ENCODE peak calls at places on chromosomes 12 and 14, in four cellular contexts. One of them, this sample, is unnamed.

GRCh38 chr14:36396798-36397197 is 76.4 kb upstream of the MBIP start:
- DNase-seq in HL-60: no peak
- DNase-seq in GM12878: no peak
- DNase-seq in K562: no peak
- DNase-seq in this sample: no peak

GRCh38 chr12:29612912-29613311 is 115.4 kb upstream of the OVCH1 start:
- DNase-seq in HL-60: no peak
- DNase-seq in GM12878: no peak
- DNase-seq in K562: no peak
- DNase-seq in this sample: no peak

GRCh38 chr12:43737646-43738045 is 20.9 kb downstream of the PUS7L start:
- DNase-seq in HL-60: no peak
- DNase-seq in GM12878: no peak
- DNase-seq in K562: no peak
- DNase-seq in this sample: no peak

GRCh38 chr12:68352067-68352466 is 19.9 kb upstream of the MDM1 start:
- DNase-seq in HL-60: no peak
- DNase-seq in GM12878: no peak
- DNase-seq in K562: no peak
- DNase-seq in this sample: no peak

GRCh38 chr14:34302654-34303053 is 159.4 kb downstream of the SPTSSA start:
- DNase-seq in HL-60: no peak
- DNase-seq in GM12878: no peak
- DNase-seq in K562: no peak
- DNase-seq in this sample: no peak

GRCh38 chr12:124451016-124451415 is 116.4 kb downstream of the NCOR2 start:
- DNase-seq in HL-60: no peak
- DNase-seq in GM12878: no peak
- DNase-seq in K562: no peak
- DNase-seq in this sample: no peak

GRCh38 chr12:71269199-71269598 is 111.4 kb upstream of the TSPAN8 start:
- DNase-seq in HL-60: no peak
- DNase-seq in GM12878: no peak
- DNase-seq in K562: no peak
- DNase-seq in this sample: no peak

GRCh38 chr14:22200977-22201605 is 387.9 kb downstream of the DAD1 start:
- DNase-seq in HL-60: peak
- DNase-seq in GM12878: peak
- DNase-seq in K562: peak
- DNase-seq in this sample: no peak

GRCh38 chr12:104693493-104693892 is 236.7 kb downstream of the CHST11 start:
- DNase-seq in HL-60: no peak
- DNase-seq in GM12878: no peak
- DNase-seq in K562: no peak
- DNase-seq in this sample: no peak
- TF ChIP-seq SPI1 in HL-60: no peak
- TF ChIP-seq SPI1 in GM12878: no peak
- TF ChIP-seq SPI1 in K562: no peak
- TF ChIP-seq SPI1 in this sample: no peak

DNA sequence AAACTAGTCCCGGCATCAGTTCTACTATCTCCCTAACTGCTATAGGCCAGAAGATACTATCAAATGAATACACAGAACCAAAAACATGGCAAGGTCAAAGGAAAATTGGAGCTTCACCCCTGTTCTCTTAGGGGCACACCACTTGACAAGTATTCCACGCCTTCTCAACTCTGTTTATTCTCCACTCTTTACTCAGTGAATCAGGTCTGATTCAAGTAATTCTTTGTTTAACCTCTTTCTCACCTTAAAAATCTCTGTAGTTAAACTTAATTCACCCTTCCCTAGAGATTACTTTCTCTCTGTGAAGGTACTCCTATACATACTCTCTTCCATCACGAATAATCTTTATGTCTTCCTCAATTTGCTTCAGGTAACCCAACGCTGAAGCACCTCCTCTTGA is 248.9 kb downstream of the MED13L start:
- DNase-seq in HL-60: no peak
- DNase-seq in GM12878: no peak
- DNase-seq in K562: no peak
- DNase-seq in this sample: no peak
- TF ChIP-seq SPI1 in HL-60: no peak
- TF ChIP-seq SPI1 in GM12878: no peak
- TF ChIP-seq SPI1 in K562: no peak
- TF ChIP-seq SPI1 in this sample: no peak

DNA sequence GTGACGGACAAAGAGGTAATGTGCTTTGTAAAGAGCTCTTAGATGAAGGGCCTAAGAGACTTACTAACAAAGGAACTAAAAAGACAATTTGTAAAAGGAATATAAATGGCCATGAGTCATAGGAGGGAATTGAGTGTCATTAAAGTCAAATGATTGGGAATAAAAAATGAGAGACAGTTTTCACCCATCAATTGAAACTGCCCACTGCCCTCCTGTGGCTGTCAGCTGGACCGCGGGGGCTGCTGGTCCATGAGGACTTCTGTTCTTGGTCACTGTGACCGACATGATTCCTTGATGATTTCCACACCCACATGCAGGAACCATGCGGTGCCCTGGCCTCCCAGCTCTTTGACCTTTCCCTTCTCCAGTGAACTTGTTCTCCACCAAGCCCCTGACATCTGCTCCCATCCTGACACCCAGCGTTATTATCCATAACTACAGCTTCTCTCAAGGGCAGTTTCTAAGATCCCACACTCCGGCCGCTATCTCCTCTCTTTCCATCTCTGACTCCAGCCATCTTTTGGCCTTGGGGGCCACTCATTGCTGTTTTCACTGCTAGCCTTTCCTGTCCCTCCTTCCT is 48.4 kb downstream of the C12orf75 start:
- DNase-seq in HL-60: no peak
- DNase-seq in GM12878: no peak
- DNase-seq in K562: no peak
- DNase-seq in this sample: no peak
- TF ChIP-seq SPI1 in HL-60: no peak
- TF ChIP-seq SPI1 in GM12878: no peak
- TF ChIP-seq SPI1 in K562: no peak
- TF ChIP-seq SPI1 in this sample: no peak

DNA sequence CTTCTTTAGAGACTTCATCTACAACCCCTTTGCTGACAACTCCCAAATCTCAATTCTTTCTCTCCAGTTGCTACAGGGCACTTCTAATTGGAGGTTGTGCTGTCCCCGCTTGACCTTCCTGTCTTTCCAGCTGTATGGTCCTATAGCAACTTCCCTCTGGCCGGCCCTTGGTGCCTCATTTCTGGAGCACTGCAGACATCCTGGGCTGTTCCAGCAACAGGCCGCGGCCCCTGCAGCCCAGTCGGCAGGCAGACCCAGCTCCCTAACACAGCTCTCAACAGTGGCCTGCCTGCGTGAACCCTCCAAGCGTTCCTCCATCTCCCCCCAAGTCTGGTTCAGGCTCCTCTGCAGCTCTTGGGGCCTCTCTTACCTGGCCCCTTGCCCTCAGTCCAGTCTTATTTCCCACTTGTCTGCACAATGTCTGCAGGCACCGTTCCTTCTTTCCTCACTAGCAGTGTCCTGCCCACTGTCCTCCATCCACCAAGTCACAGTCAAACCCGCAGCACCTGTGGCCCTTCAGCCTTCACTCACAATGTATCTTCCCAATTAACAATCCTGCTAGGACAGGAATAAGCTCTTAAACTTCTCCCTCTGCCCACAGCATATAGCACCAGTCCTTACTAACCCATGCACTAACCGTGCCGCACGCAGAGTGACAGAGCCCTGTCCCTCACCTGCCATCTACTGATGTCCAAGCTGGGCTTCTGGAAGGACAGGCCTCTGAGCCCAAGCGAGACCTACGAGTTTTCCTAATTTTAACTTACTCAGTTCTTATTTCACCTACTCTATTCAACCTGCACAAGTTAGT is 1.5 kb upstream of the EML1 start:
- DNase-seq in HL-60: no peak
- DNase-seq in GM12878: no peak
- DNase-seq in K562: no peak
- DNase-seq in this sample: no peak
- TF ChIP-seq SPI1 in HL-60: no peak
- TF ChIP-seq SPI1 in GM12878: no peak
- TF ChIP-seq SPI1 in K562: no peak
- TF ChIP-seq SPI1 in this sample: no peak

GRCh38 chr14:59228416-59228815 is 39.9 kb downstream of the DAAM1 start:
- DNase-seq in HL-60: no peak
- DNase-seq in GM12878: no peak
- DNase-seq in K562: no peak
- DNase-seq in this sample: no peak

GRCh38 chr14:59224341-59224740 is 35.9 kb downstream of the DAAM1 start:
- DNase-seq in HL-60: no peak
- DNase-seq in GM12878: no peak
- DNase-seq in K562: no peak
- DNase-seq in this sample: no peak

GRCh38 chr14:59229653-59230406 is 41.4 kb downstream of the DAAM1 start:
- DNase-seq in HL-60: no peak
- DNase-seq in GM12878: no peak
- DNase-seq in K562: no peak
- DNase-seq in this sample: no peak

GRCh38 chr14:59221558-59221957 is 33.1 kb downstream of the DAAM1 start:
- DNase-seq in HL-60: no peak
- DNase-seq in GM12878: no peak
- DNase-seq in K562: no peak
- DNase-seq in this sample: no peak

GRCh38 chr14:59225281-59225680 is 36.8 kb downstream of the DAAM1 start:
- DNase-seq in HL-60: no peak
- DNase-seq in GM12878: no peak
- DNase-seq in K562: no peak
- DNase-seq in this sample: no peak
- TF ChIP-seq SPI1 in HL-60: no peak
- TF ChIP-seq SPI1 in GM12878: no peak
- TF ChIP-seq SPI1 in K562: no peak
- TF ChIP-seq SPI1 in this sample: no peak

DNA sequence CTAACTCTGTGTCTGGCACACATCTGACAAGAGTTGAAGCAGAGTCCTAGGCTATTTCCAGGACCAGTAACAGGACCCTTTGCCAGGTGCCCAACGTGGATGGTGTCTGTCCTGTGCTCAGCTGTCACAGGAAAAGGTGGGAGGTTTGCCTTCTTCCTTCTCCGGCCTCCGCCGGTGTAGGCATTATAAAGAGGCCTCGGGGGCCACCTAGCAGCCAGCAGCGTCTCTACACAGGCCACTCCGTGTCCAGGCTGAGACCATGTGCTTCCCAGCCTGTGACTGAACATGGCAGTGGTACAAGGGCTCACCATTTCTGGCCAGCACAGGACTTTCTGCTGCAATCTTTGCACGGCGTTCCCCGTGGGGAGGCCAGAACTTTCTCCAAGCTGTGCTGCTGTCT is 60.7 kb upstream of the GPATCH2L start:
- DNase-seq in HL-60: no peak
- DNase-seq in GM12878: no peak
- DNase-seq in K562: peak
- DNase-seq in this sample: peak
- TF ChIP-seq SPI1 in HL-60: no peak
- TF ChIP-seq SPI1 in GM12878: no peak
- TF ChIP-seq SPI1 in K562: no peak
- TF ChIP-seq SPI1 in this sample: no peak

GRCh38 chr14:66114071-66114470 is 372.1 kb upstream of the CCDC196 start:
- DNase-seq in HL-60: no peak
- DNase-seq in GM12878: no peak
- DNase-seq in K562: no peak
- DNase-seq in this sample: no peak

GRCh38 chr14:66121859-66122258 is 364.3 kb upstream of the CCDC196 start:
- DNase-seq in HL-60: no peak
- DNase-seq in GM12878: no peak
- DNase-seq in K562: no peak
- DNase-seq in this sample: no peak

GRCh38 chr14:66119805-66120204 is 366.4 kb upstream of the CCDC196 start:
- DNase-seq in HL-60: no peak
- DNase-seq in GM12878: no peak
- DNase-seq in K562: no peak
- DNase-seq in this sample: no peak

GRCh38 chr14:66120402-66120801 is 365.8 kb upstream of the CCDC196 start:
- DNase-seq in HL-60: no peak
- DNase-seq in GM12878: no peak
- DNase-seq in K562: no peak
- DNase-seq in this sample: no peak

DNA sequence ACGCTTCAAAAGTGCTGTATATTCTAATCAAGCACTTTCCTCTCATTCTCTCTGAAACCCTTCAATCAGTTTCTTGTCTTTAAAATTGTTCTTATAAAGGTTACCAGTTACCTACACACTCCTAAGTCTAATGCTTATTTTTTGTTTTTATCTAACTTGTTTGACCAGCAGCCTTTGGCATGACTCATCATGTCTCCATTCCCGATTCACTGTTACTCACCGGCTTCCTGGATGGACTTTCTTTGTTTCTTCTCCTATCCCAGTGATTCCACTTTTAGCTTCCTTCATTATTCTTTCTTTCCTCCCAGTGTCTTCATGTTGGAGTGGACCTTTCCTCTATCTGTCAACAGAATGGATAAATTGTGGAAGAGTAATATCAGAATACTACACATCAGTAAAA is 368.6 kb upstream of the CCDC196 start:
- DNase-seq in HL-60: no peak
- DNase-seq in GM12878: no peak
- DNase-seq in K562: no peak
- DNase-seq in this sample: no peak
- TF ChIP-seq SPI1 in HL-60: no peak
- TF ChIP-seq SPI1 in GM12878: no peak
- TF ChIP-seq SPI1 in K562: no peak
- TF ChIP-seq SPI1 in this sample: no peak

GRCh38 chr12:50132505-50133135 is 20.6 kb downstream of the COX14 start:
- DNase-seq in HL-60: peak
- DNase-seq in GM12878: no peak
- DNase-seq in K562: no peak
- DNase-seq in this sample: no peak
- TF ChIP-seq SPI1 in HL-60: no peak
- TF ChIP-seq SPI1 in GM12878: no peak
- TF ChIP-seq SPI1 in K562: no peak
- TF ChIP-seq SPI1 in this sample: no peak

GRCh38 chr14:90521121-90521929 is 124.5 kb downstream of the CALM1 start:
- DNase-seq in HL-60: no peak
- DNase-seq in GM12878: no peak
- DNase-seq in K562: no peak
- DNase-seq in this sample: no peak
- TF ChIP-seq SPI1 in HL-60: no peak
- TF ChIP-seq SPI1 in GM12878: no peak
- TF ChIP-seq SPI1 in K562: no peak
- TF ChIP-seq SPI1 in this sample: no peak

DNA sequence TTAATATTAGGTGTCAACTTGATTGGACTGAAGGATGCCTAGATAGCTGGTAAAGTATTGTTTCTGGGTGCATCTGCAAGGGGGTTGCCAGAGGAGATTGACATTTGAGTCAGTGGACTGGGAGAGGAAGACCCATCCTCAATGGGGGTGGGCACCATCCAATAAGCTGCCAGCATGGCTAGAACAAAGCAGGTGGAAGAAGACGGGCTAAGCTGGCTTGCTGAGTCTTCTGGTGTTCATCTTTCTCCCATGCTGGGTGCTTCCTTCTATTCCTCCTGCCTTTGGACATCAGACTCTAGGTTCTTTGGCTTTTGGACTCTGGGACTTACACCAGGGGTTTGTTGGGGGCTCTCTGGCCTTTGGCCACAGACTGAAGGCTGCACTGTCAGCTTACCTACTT is 87.4 kb downstream of the SLC38A1 start:
- DNase-seq in HL-60: no peak
- DNase-seq in GM12878: no peak
- DNase-seq in K562: no peak
- DNase-seq in this sample: no peak
- TF ChIP-seq SPI1 in HL-60: no peak
- TF ChIP-seq SPI1 in GM12878: no peak
- TF ChIP-seq SPI1 in K562: no peak
- TF ChIP-seq SPI1 in this sample: no peak

This sample was measured in GM12891.